ENCODE peak calls at places on chromosome 1, in five cellular contexts. One of them, this sample, is unnamed.

GRCh38 chr1:240602189-240602588 is 9.8 kb downstream of the GREM2 start:
- DNase-seq in naive thymus-derived CD4-positive, alpha-beta T cell: no peak
- DNase-seq in PC-9: no peak
- DNase-seq in left ventricle myocardium inferior: no peak
- DNase-seq in fibroblast of lung: peak; percentile 50
- DNase-seq in this sample: no peak

GRCh38 chr1:99331083-99331482 is 66.8 kb downstream of the PLPPR4 start:
- DNase-seq in fibroblast of lung: no peak
- DNase-seq in left ventricle myocardium inferior: no peak
- DNase-seq in naive thymus-derived CD4-positive, alpha-beta T cell: no peak
- DNase-seq in PC-9: no peak
- DNase-seq in this sample: no peak

GRCh38 chr1:195005338-195005737 is 1602.9 kb downstream of the KCNT2 start:
- DNase-seq in left ventricle myocardium inferior: no peak
- DNase-seq in PC-9: no peak
- DNase-seq in fibroblast of lung: no peak
- DNase-seq in naive thymus-derived CD4-positive, alpha-beta T cell: no peak
- DNase-seq in this sample: no peak

GRCh38 chr1:43011020-43011419 is 52.4 kb upstream of the SLC2A1 start:
- DNase-seq in PC-9: no peak
- DNase-seq in fibroblast of lung: no peak
- DNase-seq in naive thymus-derived CD4-positive, alpha-beta T cell: no peak
- DNase-seq in left ventricle myocardium inferior: no peak
- DNase-seq in this sample: no peak

GRCh38 chr1:52306227-52307006 is 59.6 kb downstream of the CC2D1B start:
- DNase-seq in naive thymus-derived CD4-positive, alpha-beta T cell: no peak
- DNase-seq in fibroblast of lung: no peak
- DNase-seq in PC-9: no peak
- DNase-seq in left ventricle myocardium inferior: no peak
- DNase-seq in this sample: no peak

GRCh38 chr1:223525957-223526356 is 132.7 kb downstream of the CCDC185 start:
- DNase-seq in PC-9: no peak
- DNase-seq in naive thymus-derived CD4-positive, alpha-beta T cell: no peak
- DNase-seq in fibroblast of lung: no peak
- DNase-seq in left ventricle myocardium inferior: no peak
- DNase-seq in this sample: no peak

GRCh38 chr1:22131875-22132486 is 10.9 kb downstream of the WNT4 start:
- DNase-seq in left ventricle myocardium inferior: no peak
- DNase-seq in naive thymus-derived CD4-positive, alpha-beta T cell: peak; percentile 62
- DNase-seq in PC-9: peak; percentile 68
- DNase-seq in fibroblast of lung: no peak
- DNase-seq in this sample: peak; percentile 78

GRCh38 chr1:195218428-195219212 is 1389.6 kb downstream of the KCNT2 start:
- DNase-seq in PC-9: no peak
- DNase-seq in naive thymus-derived CD4-positive, alpha-beta T cell: no peak
- DNase-seq in fibroblast of lung: no peak
- DNase-seq in left ventricle myocardium inferior: no peak
- DNase-seq in this sample: no peak

GRCh38 chr1:116374340-116375164 is 1.5 kb downstream of the ATP1A1 start:
- DNase-seq in fibroblast of lung: peak; percentile 20
- DNase-seq in left ventricle myocardium inferior: no peak
- DNase-seq in PC-9: no peak
- DNase-seq in naive thymus-derived CD4-positive, alpha-beta T cell: peak; percentile 30
- DNase-seq in this sample: no peak

GRCh38 chr1:107941123-107941522 is 23.9 kb downstream of the VAV3 start:
- DNase-seq in left ventricle myocardium inferior: no peak
- DNase-seq in naive thymus-derived CD4-positive, alpha-beta T cell: no peak
- DNase-seq in fibroblast of lung: no peak
- DNase-seq in PC-9: no peak
- DNase-seq in this sample: no peak

GRCh38 chr1:236389253-236389652 is 4.8 kb upstream of the EDARADD start:
- DNase-seq in fibroblast of lung: no peak
- DNase-seq in naive thymus-derived CD4-positive, alpha-beta T cell: no peak
- DNase-seq in PC-9: no peak
- DNase-seq in left ventricle myocardium inferior: no peak
- DNase-seq in this sample: no peak
- H3K4me3 ChIP-seq in fibroblast of lung: no peak overlapping the region
- H3K4me3 ChIP-seq in naive thymus-derived CD4-positive, alpha-beta T cell: no peak overlapping the region
- H3K4me3 ChIP-seq in PC-9: no peak overlapping the region
- H3K4me3 ChIP-seq in left ventricle myocardium inferior: no peak overlapping the region
- H3K4me3 ChIP-seq in this sample: no peak overlapping the region

GRCh38 chr1:27634166-27634981 is 611 bp downstream of the FGR start:
- DNase-seq in fibroblast of lung: peak; percentile 11
- DNase-seq in left ventricle myocardium inferior: peak; percentile 71
- DNase-seq in naive thymus-derived CD4-positive, alpha-beta T cell: peak; percentile 32
- DNase-seq in PC-9: peak; percentile 29
- DNase-seq in this sample: no peak
- H3K4me3 ChIP-seq in fibroblast of lung: no peak overlapping the region
- H3K4me3 ChIP-seq in left ventricle myocardium inferior: peak overlapping the region; percentile 70
- H3K4me3 ChIP-seq in naive thymus-derived CD4-positive, alpha-beta T cell: peak overlapping the region; percentile 50
- H3K4me3 ChIP-seq in PC-9: no peak overlapping the region
- H3K4me3 ChIP-seq in this sample: no peak overlapping the region

DNA sequence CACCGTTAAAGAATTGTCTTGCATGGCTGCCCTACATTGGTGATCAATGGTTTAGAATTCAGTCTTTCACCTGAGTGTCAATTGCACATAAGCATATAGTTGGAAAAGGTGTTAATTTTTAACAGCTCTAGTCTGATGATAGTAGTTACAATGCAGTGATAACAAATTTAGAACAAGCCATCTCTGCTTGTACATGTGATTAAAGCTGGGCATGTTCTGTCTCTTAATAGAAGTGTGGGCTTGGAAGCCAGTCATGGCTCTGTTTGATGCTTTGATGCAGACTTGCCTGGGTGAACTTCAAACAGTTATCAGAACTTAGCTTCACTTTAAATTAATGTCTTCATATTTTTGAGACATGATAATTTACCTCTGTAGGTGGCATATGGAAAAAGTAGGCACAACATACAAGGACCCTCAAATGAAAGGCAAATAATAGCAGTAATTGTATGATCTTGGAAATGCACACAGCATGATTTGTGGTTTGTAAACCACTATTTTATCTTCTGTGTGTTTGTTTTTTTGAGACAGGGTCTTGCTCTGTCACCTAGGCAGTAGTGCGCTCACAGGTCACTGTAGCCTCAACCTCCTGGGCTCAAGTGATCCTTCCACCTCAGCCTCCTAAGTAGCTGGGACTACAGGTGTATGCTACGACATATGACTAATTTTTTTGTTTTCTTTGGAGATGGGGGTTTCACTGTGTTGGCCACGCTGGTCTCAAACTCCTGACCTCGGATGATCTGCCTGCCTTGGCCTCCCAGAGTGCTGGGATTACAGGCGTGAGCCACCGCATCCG is 3.8 kb downstream of the DDI2 start:
- DNase-seq in PC-9: no peak
- DNase-seq in left ventricle myocardium inferior: no peak
- DNase-seq in fibroblast of lung: no peak
- DNase-seq in naive thymus-derived CD4-positive, alpha-beta T cell: no peak
- DNase-seq in this sample: no peak
- H3K4me3 ChIP-seq in PC-9: peak overlapping the region; percentile 91
- H3K4me3 ChIP-seq in left ventricle myocardium inferior: peak overlapping the region; percentile 98
- H3K4me3 ChIP-seq in fibroblast of lung: no peak overlapping the region
- H3K4me3 ChIP-seq in naive thymus-derived CD4-positive, alpha-beta T cell: no peak overlapping the region
- H3K4me3 ChIP-seq in this sample: no peak overlapping the region

GRCh38 chr1:201648911-201649775 is 110.2 kb downstream of the NAV1 start:
- DNase-seq in naive thymus-derived CD4-positive, alpha-beta T cell: no peak
- DNase-seq in PC-9: no peak
- DNase-seq in left ventricle myocardium inferior: peak; percentile 36
- DNase-seq in fibroblast of lung: peak; percentile 36
- DNase-seq in this sample: no peak
- H3K4me3 ChIP-seq in naive thymus-derived CD4-positive, alpha-beta T cell: no peak overlapping the region
- H3K4me3 ChIP-seq in PC-9: peak overlapping the region; percentile 55
- H3K4me3 ChIP-seq in left ventricle myocardium inferior: peak overlapping the region; percentile 82
- H3K4me3 ChIP-seq in fibroblast of lung: peak overlapping the region; percentile 80
- H3K4me3 ChIP-seq in this sample: no peak overlapping the region